ENCODE peak calls at places on chromosomes 4 and X, in nine cellular contexts. R is testis, E is fibroblast of lung, D is uterus, U is heart right ventricle, H is lung, W is thoracic aorta, P is left lung, F is right atrium auricular region. L is an unnamed sample.
A peak's percentile ranks its signal among the peaks of the same experiment; 100 is the strongest.

GRCh38 chrX:43644124-43644701 is 11.9 kb upstream of the MAOA start:
- DNase-seq in R (no peak), E (peak; percentile 83), D (peak; percentile 33), U (no peak), H (no peak), W (no peak), P (no peak), F (no peak), L (no peak)

GRCh38 chr4:110046588-110047049 is 133.9 kb downstream of the EGF start:
- DNase-seq in R (no peak), E (peak; percentile 67), D (no peak), U (no peak), H (no peak), W (no peak), P (no peak), F (no peak), L (no peak)

GRCh38 chr4:64156253-64156652 is 253.0 kb downstream of the TECRL start:
- DNase-seq in R (no peak), E (no peak), D (no peak), U (no peak), H (no peak), W (no peak), P (no peak), F (no peak), L (no peak)

GRCh38 chrX:48966796-48967579 is 4.7 kb downstream of the KCND1 start:
- DNase-seq in R (no peak), E (peak; percentile 58), D (no peak), U (no peak), H (no peak), W (no peak), P (no peak), F (no peak), L (no peak)

GRCh38 chr4:104394409-104394813 is 100.3 kb downstream of the CXXC4 start:
- DNase-seq in R (peak; percentile 45), E (no peak), D (no peak), U (peak; percentile 4), H (no peak), W (no peak), P (peak; percentile 16), F (no peak), L (no peak)

GRCh38 chr4:173171098-173171497 is 2.5 kb downstream of the GALNT7 start:
- DNase-seq in R (no peak), E (peak; percentile 40), D (no peak), U (no peak), H (no peak), W (no peak), P (no peak), F (no peak), L (no peak)

GRCh38 chrX:119784747-119785446 is 6.5 kb downstream of the RPL39 start:
- DNase-seq in R (peak; percentile 33), E (peak; percentile 11), D (no peak), U (peak; percentile 21), H (no peak), W (no peak), P (no peak), F (no peak), L (no peak)

GRCh38 chr4:145130788-145131398 is 32.8 kb downstream of the ABCE1 start:
- DNase-seq in R (no peak), E (peak; percentile 96), D (no peak), U (no peak), H (peak; percentile 57), W (no peak), P (no peak), F (no peak), L (no peak)

GRCh38 chr4:7831330-7831729 is 108.3 kb downstream of the AFAP1 start:
- DNase-seq in R (no peak), E (peak; percentile 92), D (no peak), U (no peak), H (no peak), W (no peak), P (no peak), F (no peak), L (peak; percentile 26)

GRCh38 chr4:183612329-183613250 is 46.4 kb downstream of the RWDD4 start:
- DNase-seq in R (no peak), E (no peak), D (no peak), U (no peak), H (no peak), W (no peak), P (no peak), F (no peak), L (no peak)

GRCh38 chr4:5399790-5400421 is 308.5 kb downstream of the EVC2 start:
- DNase-seq in R (peak; percentile 22), E (peak; percentile 14), D (no peak), U (no peak), H (no peak), W (no peak), P (no peak), F (no peak), L (no peak)

GRCh38 chrX:13906103-13906502 is 89.2 kb upstream of the GPM6B start:
- DNase-seq in R (peak; percentile 46), E (no peak), D (no peak), U (no peak), H (no peak), W (no peak), P (no peak), F (no peak), L (no peak)

GRCh38 chrX:154024271-154024670 is 4.6 kb upstream of the IRAK1 start:
- DNase-seq in R (no peak), E (no peak), D (no peak), U (no peak), H (no peak), W (no peak), P (no peak), F (no peak), L (no peak)

GRCh38 chr4:150389896-150390530 is 191.9 kb upstream of the MAB21L2 start:
- DNase-seq in R (no peak), E (peak; percentile 82), D (no peak), U (no peak), H (no peak), W (no peak), P (no peak), F (no peak), L (no peak)

GRCh38 chr4:118086334-118086733 is 52.0 kb downstream of the NDST3 start:
- DNase-seq in R (no peak), E (peak; percentile 54), D (no peak), U (no peak), H (no peak), W (no peak), P (no peak), F (no peak), L (no peak)

DNA sequence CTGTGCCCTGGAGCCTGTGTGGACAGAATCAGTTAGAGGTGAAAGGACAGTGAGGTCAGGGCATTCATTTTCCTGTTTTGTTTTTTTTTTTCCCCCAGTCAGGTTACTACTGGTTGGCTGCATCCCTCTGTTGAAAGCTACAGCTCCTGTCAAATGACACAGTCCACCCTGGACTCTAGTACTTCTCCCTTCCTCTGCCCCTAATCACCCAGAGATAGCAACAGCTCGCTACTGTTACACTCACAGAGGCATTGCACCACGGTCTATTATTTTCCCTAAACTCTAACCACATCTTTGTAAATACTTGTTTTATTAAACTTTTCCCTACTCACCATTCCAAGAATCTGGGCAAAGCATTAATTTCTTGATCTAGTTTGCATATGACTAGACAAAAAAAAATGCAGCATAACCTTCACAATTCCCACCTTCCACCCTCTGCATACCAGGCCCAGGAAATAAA is 329.4 kb downstream of the INPP4B start:
- DNase-seq in R (no peak), E (peak; percentile 89), D (no peak), U (no peak), H (no peak), W (no peak), P (no peak), F (no peak), L (no peak)
- H3K27ac ChIP-seq in R (no peak overlapping the region), E (no peak overlapping the region), D (no peak overlapping the region), U (peak overlapping the region; percentile 15), H (no peak overlapping the region), W (no peak overlapping the region), P (no peak overlapping the region), F (no peak overlapping the region), L (no peak overlapping the region)

GRCh38 chr4:158172196-158172557 is 648 bp downstream of the GASK1B start:
- DNase-seq in R (no peak), E (peak; percentile 66), D (no peak), U (no peak), H (no peak), W (no peak), P (no peak), F (no peak), L (no peak)

GRCh38 chr4:158170691-158171455 is 2.0 kb downstream of the GASK1B start:
- DNase-seq in R (peak; percentile 84), E (peak; percentile 22), D (peak; percentile 72), U (peak; percentile 87), H (peak; percentile 44), W (peak; percentile 49), P (peak; percentile 86), F (peak; percentile 83), L (peak; percentile 78)

GRCh38 chr4:158172558-158173258 is at the start of gene GASK1B:
- DNase-seq in R (peak; percentile 74), E (peak; percentile 86), D (peak; percentile 67), U (no peak), H (no peak), W (no peak), P (no peak), F (no peak), L (peak; percentile 50)

GRCh38 chr4:158169931-158170690 is 2.7 kb downstream of the GASK1B start:
- DNase-seq in R (no peak), E (peak; percentile 75), D (no peak), U (no peak), H (no peak), W (no peak), P (no peak), F (no peak), L (no peak)

GRCh38 chr4:158171456-158171790 is 1.4 kb downstream of the GASK1B start:
- DNase-seq in R (no peak), E (no peak), D (no peak), U (no peak), H (no peak), W (no peak), P (no peak), F (no peak), L (no peak)
- H3K27ac ChIP-seq in R (peak overlapping the region; percentile 84), E (peak overlapping the region; percentile 11), D (peak overlapping the region; percentile 90), U (peak overlapping the region; percentile 89), H (peak overlapping the region; percentile 23), W (peak overlapping the region; percentile 93), P (peak overlapping the region; percentile 69), F (peak overlapping the region; percentile 88), L (peak overlapping the region; percentile 89)

GRCh38 chr4:58411904-58412303 is 1301.7 kb upstream of the IGFBP7 start:
- DNase-seq in R (no peak), E (no peak), D (no peak), U (no peak), H (no peak), W (no peak), P (no peak), F (no peak), L (no peak)

GRCh38 chr4:58413849-58414248 is 1303.7 kb upstream of the IGFBP7 start:
- DNase-seq in R (no peak), E (no peak), D (no peak), U (no peak), H (no peak), W (no peak), P (no peak), F (no peak), L (no peak)
- H3K27ac ChIP-seq in R (no peak overlapping the region), E (no peak overlapping the region), D (no peak overlapping the region), U (no peak overlapping the region), H (no peak overlapping the region), W (no peak overlapping the region), P (no peak overlapping the region), F (no peak overlapping the region), L (no peak overlapping the region)

GRCh38 chr4:87423313-87424031 is 1.1 kb downstream of the NUDT9 start:
- DNase-seq in R (peak; percentile 28), E (no peak), D (no peak), U (no peak), H (no peak), W (no peak), P (no peak), F (no peak), L (no peak)
- H3K27ac ChIP-seq in R (peak overlapping the region; percentile 85), E (peak overlapping the region; percentile 79), D (peak overlapping the region; percentile 94), U (no peak overlapping the region), H (no peak overlapping the region), W (no peak overlapping the region), P (peak overlapping the region; percentile 94), F (no peak overlapping the region), L (peak overlapping the region; percentile 86)